ENCODE peak calls at places on chromosomes 2 and 18, in six cellular contexts. N, S, W, K, G and P are unnamed samples.

GRCh38 chr18:79770826-79771225 is 26.9 kb upstream of the KCNG2 start:
- DNase-seq in N (no peak), S (no peak), W (no peak), K (no peak), G (no peak), P (no peak)

GRCh38 chr2:162258169-162258568 is 14.9 kb upstream of the FAP start:
- DNase-seq in N (peak), S (no peak), W (no peak), K (no peak), G (no peak), P (no peak)

GRCh38 chr2:102258386-102259074 is 52.8 kb upstream of the IL1RL1 start:
- DNase-seq in N (peak), S (peak), W (peak), K (peak), G (peak), P (peak)

GRCh38 chr2:6556755-6557154 is 309.0 kb downstream of the CMPK2 start:
- DNase-seq in N (peak), S (peak), W (no peak), K (peak), G (peak), P (no peak)

GRCh38 chr2:21772624-21773023 is 648.9 kb downstream of the TDRD15 start:
- DNase-seq in N (peak), S (no peak), W (no peak), K (no peak), G (no peak), P (no peak)

GRCh38 chr2:31270871-31271270 is 36.9 kb downstream of the EHD3 start:
- DNase-seq in N (peak), S (no peak), W (no peak), K (peak), G (no peak), P (peak)

GRCh38 chr18:29969876-29970275 is 1072.7 kb downstream of the DSC3 start:
- DNase-seq in N (no peak), S (no peak), W (no peak), K (no peak), G (no peak), P (no peak)

GRCh38 chr18:9437049-9437448 is 38.3 kb upstream of the RALBP1 start:
- DNase-seq in N (peak), S (no peak), W (no peak), K (peak), G (no peak), P (peak)

GRCh38 chr2:86499326-86499725 is 58.2 kb downstream of the KDM3A start:
- DNase-seq in N (no peak), S (peak), W (no peak), K (no peak), G (peak), P (no peak)

GRCh38 chr2:144364988-144365738 is 154.8 kb downstream of the ZEB2 start:
- DNase-seq in N (peak), S (peak), W (no peak), K (peak), G (no peak), P (no peak)

GRCh38 chr2:226524381-226524843 is 275.2 kb downstream of the IRS1 start:
- DNase-seq in N (peak), S (peak), W (peak), K (peak), G (no peak), P (peak)

GRCh38 chr2:73084971-73085370 is 13.5 kb upstream of the SFXN5 start:
- DNase-seq in N (no peak), S (peak), W (no peak), K (no peak), G (no peak), P (no peak)

GRCh38 chr18:45521777-45522176 is 93.5 kb upstream of the SLC14A2 start:
- DNase-seq in N (peak), S (peak), W (peak), K (peak), G (no peak), P (peak)

GRCh38 chr2:96024336-96025106 is 10.2 kb downstream of the GPAT2 start:
- DNase-seq in N (no peak), S (no peak), W (no peak), K (no peak), G (no peak), P (no peak)

GRCh38 chr2:231182500-231182899 is 15.9 kb upstream of the ARMC9 start:
- DNase-seq in N (no peak), S (no peak), W (peak), K (no peak), G (no peak), P (no peak)

GRCh38 chr2:126634273-126634861 is 21.6 kb upstream of the GYPC start:
- DNase-seq in N (peak), S (peak), W (no peak), K (peak), G (peak), P (peak)

GRCh38 chr2:106189764-106190468 is 4.2 kb downstream of the UXS1 start:
- DNase-seq in N (peak), S (peak), W (no peak), K (peak), G (peak), P (no peak)

GRCh38 chr2:50392185-50392584 is 639.7 kb downstream of the NRXN1 start:
- DNase-seq in N (no peak), S (no peak), W (no peak), K (no peak), G (no peak), P (no peak)

GRCh38 chr2:108911807-108912628 is 77.0 kb downstream of the EDAR start:
- DNase-seq in N (no peak), S (peak), W (no peak), K (no peak), G (no peak), P (no peak)

GRCh38 chr2:169734172-169734847 is 678 bp downstream of the KLHL23 start:
- DNase-seq in N (no peak), S (peak), W (no peak), K (no peak), G (peak), P (no peak)

GRCh38 chr2:37349376-37349775 is 4.9 kb downstream of the QPCT start:
- DNase-seq in N (no peak), S (no peak), W (no peak), K (peak), G (no peak), P (no peak)

GRCh38 chr18:22214731-22215528 is 45.5 kb downstream of the GATA6 start:
- DNase-seq in N (peak), S (peak), W (no peak), K (peak), G (peak), P (peak)

GRCh38 chr2:191488135-191488534 is 189.8 kb upstream of the NABP1 start:
- DNase-seq in N (no peak), S (peak), W (no peak), K (peak), G (no peak), P (no peak)

GRCh38 chr2:144358979-144359541 is 160.9 kb downstream of the ZEB2 start:
- DNase-seq in N (peak), S (peak), W (no peak), K (peak), G (peak), P (peak)

GRCh38 chr18:36850527-36851201 is 21.7 kb downstream of the KIAA1328 start:
- DNase-seq in N (peak), S (peak), W (peak), K (peak), G (peak), P (peak)

GRCh38 chr2:98912957-98913915 is 22.8 kb downstream of the CRACDL start:
- DNase-seq in N (no peak), S (peak), W (no peak), K (no peak), G (peak), P (no peak)

GRCh38 chr2:204122425-204122824 is 185.9 kb downstream of the ICOS start:
- DNase-seq in N (no peak), S (no peak), W (no peak), K (no peak), G (no peak), P (no peak)

GRCh38 chr2:143425896-143426295 is 296.7 kb downstream of the ARHGAP15 start:
- DNase-seq in N (no peak), S (no peak), W (no peak), K (no peak), G (no peak), P (no peak)

GRCh38 chr18:21820035-21820810 is 79.6 kb downstream of the MIB1 start:
- DNase-seq in N (peak), S (peak), W (no peak), K (peak), G (peak), P (peak)

GRCh38 chr2:96342085-96342484 is 6.5 kb downstream of the NCAPH start:
- DNase-seq in N (peak), S (peak), W (peak), K (peak), G (peak), P (peak)

GRCh38 chr2:119174216-119174992 is 15.9 kb upstream of the C1QL2 start:
- DNase-seq in N (no peak), S (peak), W (peak), K (peak), G (peak), P (peak)

GRCh38 chr2:151614159-151614558 is 120.1 kb downstream of the NEB start:
- DNase-seq in N (no peak), S (peak), W (no peak), K (no peak), G (no peak), P (no peak)

GRCh38 chr2:64675860-64676259 is 22.1 kb upstream of the SERTAD2 start:
- DNase-seq in N (peak), S (peak), W (no peak), K (peak), G (peak), P (no peak)

GRCh38 chr2:20226152-20226545 is 1.2 kb upstream of the SDC1 start:
- DNase-seq in N (no peak), S (no peak), W (no peak), K (no peak), G (no peak), P (no peak)

GRCh38 chr2:180799141-180799540 is 181.3 kb upstream of the UBE2E3 start:
- DNase-seq in N (no peak), S (no peak), W (no peak), K (no peak), G (no peak), P (no peak)

GRCh38 chr2:100767224-100767653 is 52.7 kb upstream of the NPAS2 start:
- DNase-seq in N (peak), S (peak), W (no peak), K (peak), G (peak), P (peak)

GRCh38 chr2:24203029-24203786 is 28.4 kb downstream of the FAM228A start:
- DNase-seq in N (no peak), S (no peak), W (no peak), K (no peak), G (no peak), P (no peak)

GRCh38 chr2:42835577-42836371 is 43.4 kb upstream of the HAAO start:
- DNase-seq in N (peak), S (peak), W (peak), K (peak), G (peak), P (peak)

GRCh38 chr2:161131074-161131680 is 29.1 kb upstream of the TANK start:
- DNase-seq in N (no peak), S (no peak), W (no peak), K (no peak), G (peak), P (no peak)

GRCh38 chr2:129734343-129735034 is 245.0 kb upstream of the RAB6C start:
- DNase-seq in N (no peak), S (no peak), W (no peak), K (no peak), G (no peak), P (no peak)

GRCh38 chr2:236606023-236606422 is 36.4 kb downstream of the ACKR3 start:
- DNase-seq in N (no peak), S (no peak), W (no peak), K (no peak), G (no peak), P (no peak)

GRCh38 chr2:236608710-236609109 is 39.1 kb downstream of the ACKR3 start:
- DNase-seq in N (no peak), S (no peak), W (no peak), K (peak), G (no peak), P (no peak)

GRCh38 chr2:236608308-236608564 is 38.6 kb downstream of the ACKR3 start:
- DNase-seq in N (no peak), S (no peak), W (no peak), K (peak), G (no peak), P (no peak)

GRCh38 chr2:236604971-236605734 is 35.5 kb downstream of the ACKR3 start:
- DNase-seq in N (no peak), S (no peak), W (no peak), K (no peak), G (no peak), P (no peak)

GRCh38 chr2:236607471-236608307 is 38.1 kb downstream of the ACKR3 start:
- DNase-seq in N (peak), S (peak), W (no peak), K (peak), G (no peak), P (peak)
- TF ChIP-seq CTCF in N (no peak), S (no peak), W (no peak), K (peak), G (peak), P (peak)

DNA sequence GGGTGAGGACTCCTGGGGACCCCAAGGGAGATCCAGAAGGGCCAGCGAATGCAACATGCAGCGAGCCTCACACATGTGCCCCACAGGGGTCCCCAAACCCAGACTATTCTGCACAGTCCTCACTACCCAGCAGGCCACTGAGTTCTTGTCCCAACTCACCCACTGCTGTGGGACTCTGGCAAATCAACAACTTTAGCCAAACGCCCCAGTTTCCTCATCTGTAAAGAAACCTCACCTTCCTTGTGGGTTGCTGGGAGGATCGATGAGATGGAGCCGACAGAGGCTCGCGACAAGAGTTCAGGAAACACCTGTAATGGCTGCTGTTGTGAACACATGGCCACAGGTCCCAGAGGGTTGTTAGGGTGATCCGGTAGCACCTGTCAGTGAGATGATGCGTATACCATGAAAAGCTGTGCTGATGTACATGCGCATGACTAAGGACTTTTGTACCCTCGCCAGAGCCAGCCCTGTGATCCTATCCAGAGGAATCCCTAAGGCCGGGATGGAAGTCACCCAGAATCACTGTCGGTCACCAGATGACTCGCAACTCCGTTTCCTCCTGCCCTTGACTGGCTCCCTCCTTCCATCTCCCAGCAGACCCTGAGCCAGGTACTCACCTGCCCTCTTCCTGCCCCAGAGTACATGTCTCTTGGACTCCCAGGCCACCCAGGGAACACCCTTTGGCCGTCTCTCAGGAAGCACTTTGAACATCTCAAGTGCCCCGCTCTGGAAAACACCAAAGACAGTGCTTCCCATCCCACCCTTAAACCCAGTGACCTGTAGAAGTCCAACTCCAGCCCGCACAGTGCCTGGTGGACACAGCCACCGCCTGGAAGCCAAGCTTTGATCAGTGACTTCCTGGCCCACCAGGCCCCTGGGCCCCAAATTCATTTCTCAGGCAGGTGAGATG is 103.3 kb upstream of the ID2 start:
- DNase-seq in N (peak), S (no peak), W (no peak), K (no peak), G (peak), P (no peak)
- H3K4me3 ChIP-seq in N (no peak), S (no peak), W (no peak), K (no peak), G (no peak), P (no peak)

DNA sequence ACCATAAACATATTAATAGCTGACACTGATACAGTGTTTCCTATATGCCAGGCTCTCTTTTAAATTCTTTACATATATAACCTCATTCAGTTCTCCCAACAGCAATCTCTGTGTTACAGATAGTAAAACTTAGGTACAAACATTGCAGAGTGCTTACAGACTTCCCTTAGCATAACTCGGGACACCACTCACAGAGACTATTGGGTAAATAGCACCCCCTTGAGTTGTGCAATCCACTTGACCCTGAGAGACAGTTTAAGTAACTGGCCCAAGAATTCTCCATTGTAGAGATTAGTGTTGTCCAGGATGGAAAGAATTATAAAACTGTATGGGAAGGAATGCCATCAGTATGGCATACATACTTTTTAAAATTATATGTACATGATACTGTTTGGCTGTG is 110.1 kb downstream of the POLE4 start:
- DNase-seq in N (peak), S (no peak), W (no peak), K (no peak), G (no peak), P (peak)
- TF ChIP-seq CTCF in N (no peak), S (no peak), W (no peak), K (no peak), G (no peak), P (peak)

GRCh38 chr2:157355618-157356017 is 30.0 kb upstream of the ERMN start:
- DNase-seq in N (peak), S (peak), W (no peak), K (peak), G (peak), P (peak)

GRCh38 chr2:157348291-157348921 is 22.8 kb upstream of the ERMN start:
- DNase-seq in N (no peak), S (no peak), W (no peak), K (no peak), G (no peak), P (no peak)

GRCh38 chr2:157345647-157346389 is 20.2 kb upstream of the ERMN start:
- DNase-seq in N (no peak), S (no peak), W (no peak), K (no peak), G (no peak), P (no peak)

GRCh38 chr2:157349949-157350510 is 24.4 kb upstream of the ERMN start:
- DNase-seq in N (peak), S (no peak), W (no peak), K (peak), G (peak), P (peak)
- H3K4me3 ChIP-seq in N (no peak), S (no peak), W (no peak), K (no peak), G (no peak), P (no peak)

GRCh38 chr2:68839260-68839833 is 31.9 kb downstream of the BMP10 start:
- DNase-seq in N (no peak), S (peak), W (no peak), K (no peak), G (peak), P (no peak)
- TF ChIP-seq CTCF in N (peak), S (peak), W (peak), K (peak), G (peak), P (peak)

GRCh38 chr2:219418570-219419189 is 503 bp downstream of the DES start:
- DNase-seq in N (no peak), S (peak), W (no peak), K (no peak), G (no peak), P (no peak)
- H3K4me3 ChIP-seq in N (no peak), S (no peak), W (no peak), K (no peak), G (no peak), P (no peak)

GRCh38 chr2:38748857-38749804 is 2.0 kb downstream of the SRSF7 start:
- DNase-seq in N (no peak), S (peak), W (no peak), K (no peak), G (no peak), P (no peak)

GRCh38 chr2:38750011-38750792 is 959 bp downstream of the SRSF7 start:
- DNase-seq in N (peak), S (peak), W (peak), K (peak), G (peak), P (peak)

GRCh38 chr2:38750793-38751042 is 443 bp downstream of the SRSF7 start:
- DNase-seq in N (no peak), S (no peak), W (peak), K (no peak), G (peak), P (no peak)

GRCh38 chr2:38751847-38752410 is 768 bp upstream of the SRSF7 start:
- DNase-seq in N (peak), S (no peak), W (no peak), K (no peak), G (no peak), P (no peak)

DNA sequence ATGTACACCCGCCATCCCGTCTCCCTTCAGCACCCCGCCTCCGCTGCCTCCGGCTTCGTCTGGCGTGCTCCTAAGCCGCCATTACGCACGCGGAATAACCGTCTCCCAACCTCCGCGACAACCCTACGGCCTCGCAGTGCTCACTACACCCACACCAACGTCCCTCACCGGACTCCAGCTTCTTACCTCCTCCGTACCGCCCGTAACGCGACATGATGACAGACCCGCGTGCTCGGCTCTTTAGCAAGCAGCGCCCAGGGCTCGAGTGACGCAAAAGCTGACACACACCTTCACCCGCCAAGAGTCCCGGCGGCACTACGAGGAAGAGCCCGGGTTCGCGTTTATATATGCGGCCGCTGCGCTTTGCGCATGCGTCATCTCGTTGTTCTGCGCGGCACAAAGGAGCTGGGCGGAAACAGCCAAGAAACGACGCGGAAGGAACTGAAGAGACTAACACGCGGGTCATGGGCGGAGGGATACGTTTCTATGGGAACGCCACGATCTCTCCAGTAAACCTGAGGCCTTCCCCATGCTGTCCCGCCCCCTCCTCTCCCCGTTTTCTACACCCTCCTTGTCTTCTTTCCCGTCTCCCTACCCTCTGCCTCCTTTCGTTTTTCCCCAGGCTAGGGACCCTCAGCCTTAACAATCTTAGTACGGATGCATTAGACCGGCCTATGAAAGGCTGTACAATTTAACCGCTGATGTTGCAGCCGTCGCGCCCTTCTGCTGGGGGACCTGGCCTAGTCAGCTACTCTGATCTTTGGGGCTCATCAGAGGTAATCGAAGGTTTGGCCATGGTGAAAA is at the start of gene SRSF7:
- DNase-seq in N (peak), S (peak), W (peak), K (peak), G (peak), P (peak)
- TF ChIP-seq CTCF in N (no peak), S (no peak), W (no peak), K (no peak), G (no peak), P (no peak)